ENCODE peak calls at places on chromosomes 1 and 21, in seven cellular contexts. One of them, this sample, is unnamed.

GRCh38 chr1:243487649-243488227 is 231.9 kb downstream of the SDCCAG8 start:
- DNase-seq in psoas muscle: no peak
- DNase-seq in HFFc6: no peak
- DNase-seq in tibial artery: no peak
- DNase-seq in RWPE1: peak
- DNase-seq in spleen: no peak
- DNase-seq in GM13976: no peak
- DNase-seq in this sample: no peak

GRCh38 chr1:185400057-185400456 is 83.0 kb upstream of the IVNS1ABP start:
- DNase-seq in GM13976: no peak
- DNase-seq in psoas muscle: no peak
- DNase-seq in tibial artery: no peak
- DNase-seq in spleen: no peak
- DNase-seq in HFFc6: peak
- DNase-seq in RWPE1: peak
- DNase-seq in this sample: no peak

GRCh38 chr21:31530918-31531705 is 128.4 kb upstream of the SOD1 start:
- DNase-seq in RWPE1: no peak
- DNase-seq in tibial artery: no peak
- DNase-seq in GM13976: no peak
- DNase-seq in psoas muscle: no peak
- DNase-seq in spleen: no peak
- DNase-seq in HFFc6: no peak
- DNase-seq in this sample: no peak

GRCh38 chr1:70142120-70142519 is 63.3 kb downstream of the LRRC40 start:
- DNase-seq in HFFc6: peak
- DNase-seq in tibial artery: no peak
- DNase-seq in psoas muscle: no peak
- DNase-seq in GM13976: no peak
- DNase-seq in spleen: no peak
- DNase-seq in RWPE1: no peak
- DNase-seq in this sample: no peak

GRCh38 chr1:223796210-223796609 is 49.5 kb downstream of the TP53BP2 start:
- DNase-seq in HFFc6: no peak
- DNase-seq in GM13976: no peak
- DNase-seq in spleen: no peak
- DNase-seq in RWPE1: no peak
- DNase-seq in psoas muscle: no peak
- DNase-seq in tibial artery: no peak
- DNase-seq in this sample: no peak

GRCh38 chr1:84603941-84604830 is 29.9 kb upstream of the CTBS start:
- DNase-seq in psoas muscle: no peak
- DNase-seq in tibial artery: peak
- DNase-seq in GM13976: no peak
- DNase-seq in RWPE1: peak
- DNase-seq in spleen: no peak
- DNase-seq in HFFc6: peak
- DNase-seq in this sample: no peak

GRCh38 chr1:228207851-228208821 is at the start of gene OBSCN:
- DNase-seq in RWPE1: no peak
- DNase-seq in psoas muscle: peak
- DNase-seq in tibial artery: no peak
- DNase-seq in spleen: no peak
- DNase-seq in GM13976: no peak
- DNase-seq in HFFc6: no peak
- DNase-seq in this sample: no peak

GRCh38 chr1:55353709-55354620 is 138.8 kb upstream of the USP24 start:
- DNase-seq in spleen: no peak
- DNase-seq in GM13976: no peak
- DNase-seq in tibial artery: no peak
- DNase-seq in HFFc6: no peak
- DNase-seq in psoas muscle: no peak
- DNase-seq in RWPE1: no peak
- DNase-seq in this sample: no peak

GRCh38 chr1:221903594-221903993 is 161.7 kb upstream of the DUSP10 start:
- DNase-seq in tibial artery: no peak
- DNase-seq in GM13976: no peak
- DNase-seq in HFFc6: no peak
- DNase-seq in psoas muscle: no peak
- DNase-seq in spleen: no peak
- DNase-seq in RWPE1: no peak
- DNase-seq in this sample: no peak

GRCh38 chr1:174191255-174191906 is 32.1 kb downstream of the RABGAP1L start:
- DNase-seq in tibial artery: no peak
- DNase-seq in RWPE1: peak
- DNase-seq in psoas muscle: no peak
- DNase-seq in HFFc6: peak
- DNase-seq in GM13976: no peak
- DNase-seq in spleen: no peak
- DNase-seq in this sample: no peak

GRCh38 chr1:226526801-226527595 is 21.6 kb upstream of the STUM start:
- DNase-seq in psoas muscle: peak
- DNase-seq in GM13976: no peak
- DNase-seq in RWPE1: peak
- DNase-seq in tibial artery: no peak
- DNase-seq in spleen: no peak
- DNase-seq in HFFc6: no peak
- DNase-seq in this sample: no peak

GRCh38 chr1:16727190-16728111 is 12.9 kb upstream of the RNU1-4 start:
- DNase-seq in spleen: peak
- DNase-seq in GM13976: peak
- DNase-seq in psoas muscle: peak
- DNase-seq in RWPE1: peak
- DNase-seq in tibial artery: peak
- DNase-seq in HFFc6: peak
- DNase-seq in this sample: peak

GRCh38 chr1:8603220-8603616 is 214.2 kb downstream of the RERE start:
- DNase-seq in psoas muscle: no peak
- DNase-seq in RWPE1: no peak
- DNase-seq in GM13976: no peak
- DNase-seq in spleen: no peak
- DNase-seq in tibial artery: no peak
- DNase-seq in HFFc6: no peak
- DNase-seq in this sample: no peak

GRCh38 chr21:44326716-44327602 is 12.2 kb downstream of the CFAP410 start:
- DNase-seq in RWPE1: no peak
- DNase-seq in HFFc6: no peak
- DNase-seq in GM13976: no peak
- DNase-seq in tibial artery: no peak
- DNase-seq in psoas muscle: no peak
- DNase-seq in spleen: no peak
- DNase-seq in this sample: no peak

GRCh38 chr1:6007318-6008083 is 15.3 kb upstream of the NPHP4 start:
- DNase-seq in spleen: peak
- DNase-seq in HFFc6: peak
- DNase-seq in tibial artery: no peak
- DNase-seq in RWPE1: no peak
- DNase-seq in GM13976: no peak
- DNase-seq in psoas muscle: no peak
- DNase-seq in this sample: no peak

GRCh38 chr1:159067699-159068621 is 8.6 kb downstream of the AIM2 start:
- DNase-seq in spleen: peak
- DNase-seq in RWPE1: no peak
- DNase-seq in GM13976: peak
- DNase-seq in psoas muscle: no peak
- DNase-seq in tibial artery: no peak
- DNase-seq in HFFc6: no peak
- DNase-seq in this sample: peak

GRCh38 chr1:3922201-3922725 is 22.2 kb upstream of the C1orf174 start:
- DNase-seq in psoas muscle: no peak
- DNase-seq in spleen: no peak
- DNase-seq in RWPE1: no peak
- DNase-seq in GM13976: no peak
- DNase-seq in HFFc6: no peak
- DNase-seq in tibial artery: no peak
- DNase-seq in this sample: no peak

GRCh38 chr1:15062479-15063099 is 91.0 kb upstream of the TMEM51 start:
- DNase-seq in GM13976: no peak
- DNase-seq in HFFc6: no peak
- DNase-seq in spleen: no peak
- DNase-seq in psoas muscle: no peak
- DNase-seq in RWPE1: no peak
- DNase-seq in tibial artery: no peak
- DNase-seq in this sample: no peak
- TF ChIP-seq CTCF in GM13976: peak
- TF ChIP-seq CTCF in HFFc6: peak
- TF ChIP-seq CTCF in spleen: peak
- TF ChIP-seq CTCF in psoas muscle: no peak
- TF ChIP-seq CTCF in RWPE1: peak
- TF ChIP-seq CTCF in tibial artery: peak
- TF ChIP-seq CTCF in this sample: no peak

GRCh38 chr1:67880056-67880601 is 46.9 kb upstream of the GNG12 start:
- DNase-seq in GM13976: no peak
- DNase-seq in spleen: no peak
- DNase-seq in HFFc6: peak
- DNase-seq in tibial artery: no peak
- DNase-seq in RWPE1: peak
- DNase-seq in psoas muscle: no peak
- DNase-seq in this sample: no peak

GRCh38 chr1:67874501-67875111 is 41.3 kb upstream of the GNG12 start:
- DNase-seq in RWPE1: no peak
- DNase-seq in HFFc6: no peak
- DNase-seq in GM13976: no peak
- DNase-seq in spleen: no peak
- DNase-seq in psoas muscle: no peak
- DNase-seq in tibial artery: no peak
- DNase-seq in this sample: no peak

GRCh38 chr1:67882196-67882958 is 49.1 kb upstream of the GNG12 start:
- DNase-seq in spleen: no peak
- DNase-seq in HFFc6: no peak
- DNase-seq in GM13976: no peak
- DNase-seq in tibial artery: no peak
- DNase-seq in psoas muscle: no peak
- DNase-seq in RWPE1: no peak
- DNase-seq in this sample: no peak

GRCh38 chr1:67883069-67883468 is 49.8 kb upstream of the GNG12 start:
- DNase-seq in HFFc6: peak
- DNase-seq in tibial artery: no peak
- DNase-seq in GM13976: no peak
- DNase-seq in RWPE1: peak
- DNase-seq in psoas muscle: no peak
- DNase-seq in spleen: no peak
- DNase-seq in this sample: no peak

DNA sequence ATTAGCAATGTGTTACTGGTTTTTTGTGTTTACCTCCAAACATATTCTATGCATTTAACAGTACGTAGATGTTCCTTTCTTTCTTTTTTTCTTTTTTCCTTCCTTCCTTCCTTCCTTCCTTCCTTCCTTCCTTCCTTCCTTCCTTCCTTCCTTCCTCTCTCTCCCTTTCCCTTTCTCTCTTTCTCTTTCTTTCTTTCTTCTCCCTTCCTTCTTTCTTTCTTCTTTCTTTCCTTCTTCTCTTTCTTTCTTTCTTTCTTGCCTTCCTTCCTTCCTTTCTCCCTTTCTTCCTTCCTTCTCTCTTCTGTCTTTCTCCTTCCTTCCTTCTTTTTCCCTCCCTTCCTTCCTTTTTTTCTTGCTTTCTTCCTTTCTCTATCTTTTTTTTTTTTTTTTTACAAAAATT is 46.2 kb upstream of the GNG12 start:
- DNase-seq in tibial artery: no peak
- DNase-seq in GM13976: no peak
- DNase-seq in psoas muscle: no peak
- DNase-seq in RWPE1: no peak
- DNase-seq in spleen: no peak
- DNase-seq in HFFc6: no peak
- DNase-seq in this sample: no peak
- TF ChIP-seq CTCF in tibial artery: no peak
- TF ChIP-seq CTCF in GM13976: no peak
- TF ChIP-seq CTCF in psoas muscle: no peak
- TF ChIP-seq CTCF in RWPE1: no peak
- TF ChIP-seq CTCF in spleen: no peak
- TF ChIP-seq CTCF in HFFc6: no peak
- TF ChIP-seq CTCF in this sample: no peak

GRCh38 chr1:24491577-24492360 is 10.9 kb upstream of the RCAN3 start:
- DNase-seq in GM13976: no peak
- DNase-seq in HFFc6: peak
- DNase-seq in tibial artery: no peak
- DNase-seq in RWPE1: no peak
- DNase-seq in psoas muscle: no peak
- DNase-seq in spleen: no peak
- DNase-seq in this sample: no peak
- TF ChIP-seq CTCF in GM13976: no peak
- TF ChIP-seq CTCF in HFFc6: peak
- TF ChIP-seq CTCF in tibial artery: no peak
- TF ChIP-seq CTCF in RWPE1: no peak
- TF ChIP-seq CTCF in psoas muscle: no peak
- TF ChIP-seq CTCF in spleen: no peak
- TF ChIP-seq CTCF in this sample: no peak

GRCh38 chr1:206955476-206956312 is 9.4 kb upstream of the PIGR start:
- DNase-seq in RWPE1: no peak
- DNase-seq in HFFc6: no peak
- DNase-seq in GM13976: peak
- DNase-seq in psoas muscle: no peak
- DNase-seq in tibial artery: no peak
- DNase-seq in spleen: no peak
- DNase-seq in this sample: peak

GRCh38 chr1:206953626-206954025 is 7.4 kb upstream of the PIGR start:
- DNase-seq in RWPE1: no peak
- DNase-seq in tibial artery: no peak
- DNase-seq in spleen: no peak
- DNase-seq in psoas muscle: no peak
- DNase-seq in GM13976: no peak
- DNase-seq in HFFc6: no peak
- DNase-seq in this sample: no peak

GRCh38 chr1:206956313-206956597 is 10.0 kb upstream of the PIGR start:
- DNase-seq in spleen: no peak
- DNase-seq in RWPE1: no peak
- DNase-seq in psoas muscle: no peak
- DNase-seq in HFFc6: no peak
- DNase-seq in GM13976: no peak
- DNase-seq in tibial artery: no peak
- DNase-seq in this sample: no peak

GRCh38 chr1:206953126-206953525 is 6.9 kb upstream of the PIGR start:
- DNase-seq in RWPE1: no peak
- DNase-seq in HFFc6: no peak
- DNase-seq in GM13976: no peak
- DNase-seq in psoas muscle: no peak
- DNase-seq in tibial artery: no peak
- DNase-seq in spleen: no peak
- DNase-seq in this sample: no peak

DNA sequence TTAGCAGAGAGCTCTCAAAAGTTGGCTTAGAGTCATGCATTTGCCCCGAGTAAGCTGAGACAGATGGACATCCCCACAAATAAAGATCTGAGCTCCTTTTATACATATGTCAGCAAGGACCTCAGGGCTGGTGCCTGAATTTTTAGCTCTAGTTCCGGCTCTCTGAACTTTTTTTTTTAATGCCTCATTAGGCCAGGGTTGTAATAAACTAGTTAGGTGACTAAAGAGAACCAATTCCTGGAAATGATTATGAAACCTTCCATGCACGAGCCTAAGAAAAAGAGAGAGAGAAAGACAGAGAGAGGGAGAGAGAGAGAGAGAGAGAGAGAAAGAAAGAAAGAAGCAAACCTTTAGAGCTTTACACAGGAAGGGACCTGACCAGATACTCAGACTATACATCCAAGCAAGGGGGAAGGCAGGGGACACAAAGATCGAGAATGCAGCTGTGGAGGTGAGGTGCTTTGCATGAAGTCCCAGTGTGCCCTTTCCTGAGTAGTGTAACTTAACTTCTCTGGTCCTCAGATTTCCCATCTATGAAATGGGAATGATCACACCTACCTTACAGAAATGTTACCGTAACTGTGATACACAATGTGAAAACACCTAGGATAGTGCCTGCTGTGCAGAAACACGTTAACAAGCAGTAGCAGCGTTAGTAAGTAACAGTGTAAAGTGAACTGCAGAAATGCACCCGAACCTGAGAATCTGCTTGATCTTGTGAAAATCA is 8.5 kb upstream of the PIGR start:
- DNase-seq in psoas muscle: no peak
- DNase-seq in GM13976: no peak
- DNase-seq in tibial artery: no peak
- DNase-seq in spleen: no peak
- DNase-seq in HFFc6: no peak
- DNase-seq in RWPE1: no peak
- DNase-seq in this sample: no peak
- TF ChIP-seq CTCF in psoas muscle: no peak
- TF ChIP-seq CTCF in GM13976: no peak
- TF ChIP-seq CTCF in tibial artery: no peak
- TF ChIP-seq CTCF in spleen: no peak
- TF ChIP-seq CTCF in HFFc6: no peak
- TF ChIP-seq CTCF in RWPE1: no peak
- TF ChIP-seq CTCF in this sample: no peak

This sample was measured in GM10248.